ENCODE peak calls at places on chromosomes 12 and 14, in eight cellular contexts. U, T, J, Q, I, A, H and B are unnamed samples.

GRCh38 chr14:44820230-44820964 is 141.3 kb downstream of the KLHL28 start:
- DNase-seq in A (no peak), H (no peak), I (no peak), J (no peak), Q (no peak), T (no peak), U (peak), B (no peak)

GRCh38 chr12:50186667-50187066 is 19.5 kb upstream of the CERS5 start:
- DNase-seq in A (peak), J (no peak), U (no peak), T (no peak), Q (peak), H (no peak), I (peak), B (no peak)

GRCh38 chr14:100779691-100780080 is 46.2 kb upstream of the MEG3 start:
- DNase-seq in A (no peak), Q (no peak), T (no peak), H (no peak), U (no peak), J (no peak), I (no peak), B (no peak)

GRCh38 chr12:72293701-72294100 is 21.5 kb downstream of the TRHDE start:
- DNase-seq in H (no peak), J (no peak), I (no peak), U (no peak), A (no peak), T (no peak), Q (no peak), B (no peak)

GRCh38 chr14:88129306-88130056 is 124.5 kb downstream of the GPR65 start:
- DNase-seq in U (peak), J (no peak), T (peak), Q (peak), A (peak), I (peak), H (peak), B (peak)

GRCh38 chr12:38669081-38669480 is 236.3 kb downstream of the CPNE8 start:
- DNase-seq in A (no peak), I (no peak), U (no peak), J (no peak), T (no peak), Q (no peak), H (no peak), B (no peak)

GRCh38 chr12:24042651-24043050 is 93.2 kb upstream of the SOX5 start:
- DNase-seq in Q (no peak), J (no peak), U (no peak), T (no peak), I (no peak), A (peak), H (no peak), B (no peak)

GRCh38 chr14:92951912-92952471 is 29.0 kb downstream of the CHGA start:
- DNase-seq in I (peak), T (peak), A (peak), H (peak), Q (peak), J (peak), U (peak), B (peak)

GRCh38 chr14:105155071-105155651 is 13.4 kb downstream of the JAG2 start:
- DNase-seq in J (no peak), Q (no peak), A (no peak), I (no peak), H (no peak), U (no peak), T (no peak), B (no peak)

GRCh38 chr14:100341301-100342031 is 18.3 kb downstream of the SLC25A47 start:
- DNase-seq in U (no peak), Q (peak), A (peak), J (no peak), T (peak), H (no peak), I (peak), B (peak)

GRCh38 chr12:26810330-26810729 is 22.7 kb downstream of the ITPR2 start:
- DNase-seq in J (no peak), H (no peak), Q (peak), T (peak), U (peak), A (peak), I (peak), B (no peak)

GRCh38 chr14:76268700-76269099 is 107.2 kb upstream of the ESRRB start:
- DNase-seq in H (no peak), U (no peak), I (no peak), Q (no peak), A (no peak), T (no peak), J (no peak), B (no peak)

GRCh38 chr14:76271371-76271770 is 104.6 kb upstream of the ESRRB start:
- DNase-seq in T (no peak), I (no peak), H (no peak), U (no peak), A (no peak), J (no peak), Q (no peak), B (no peak)

GRCh38 chr14:76264384-76264783 is 111.6 kb upstream of the ESRRB start:
- DNase-seq in J (no peak), U (no peak), I (no peak), T (no peak), Q (no peak), H (no peak), A (no peak), B (no peak)

GRCh38 chr14:76268013-76268376 is 107.9 kb upstream of the ESRRB start:
- DNase-seq in Q (peak), I (no peak), U (no peak), H (no peak), A (no peak), J (no peak), T (no peak), B (no peak)

GRCh38 chr14:76267322-76268012 is 108.5 kb upstream of the ESRRB start:
- DNase-seq in U (peak), A (peak), I (peak), J (no peak), T (peak), Q (peak), H (no peak), B (no peak)
- H3K4me3 ChIP-seq in U (peak), A (peak), I (peak), J (no peak), T (peak), Q (peak), H (no peak), B (no peak)

GRCh38 chr12:14244876-14245669 is 120.4 kb upstream of the ATF7IP start:
- DNase-seq in Q (no peak), A (no peak), T (no peak), U (no peak), I (no peak), J (no peak), H (no peak), B (no peak)
- H3K4me3 ChIP-seq in Q (no peak), A (no peak), T (no peak), U (no peak), I (no peak), J (no peak), H (no peak), B (no peak)

DNA sequence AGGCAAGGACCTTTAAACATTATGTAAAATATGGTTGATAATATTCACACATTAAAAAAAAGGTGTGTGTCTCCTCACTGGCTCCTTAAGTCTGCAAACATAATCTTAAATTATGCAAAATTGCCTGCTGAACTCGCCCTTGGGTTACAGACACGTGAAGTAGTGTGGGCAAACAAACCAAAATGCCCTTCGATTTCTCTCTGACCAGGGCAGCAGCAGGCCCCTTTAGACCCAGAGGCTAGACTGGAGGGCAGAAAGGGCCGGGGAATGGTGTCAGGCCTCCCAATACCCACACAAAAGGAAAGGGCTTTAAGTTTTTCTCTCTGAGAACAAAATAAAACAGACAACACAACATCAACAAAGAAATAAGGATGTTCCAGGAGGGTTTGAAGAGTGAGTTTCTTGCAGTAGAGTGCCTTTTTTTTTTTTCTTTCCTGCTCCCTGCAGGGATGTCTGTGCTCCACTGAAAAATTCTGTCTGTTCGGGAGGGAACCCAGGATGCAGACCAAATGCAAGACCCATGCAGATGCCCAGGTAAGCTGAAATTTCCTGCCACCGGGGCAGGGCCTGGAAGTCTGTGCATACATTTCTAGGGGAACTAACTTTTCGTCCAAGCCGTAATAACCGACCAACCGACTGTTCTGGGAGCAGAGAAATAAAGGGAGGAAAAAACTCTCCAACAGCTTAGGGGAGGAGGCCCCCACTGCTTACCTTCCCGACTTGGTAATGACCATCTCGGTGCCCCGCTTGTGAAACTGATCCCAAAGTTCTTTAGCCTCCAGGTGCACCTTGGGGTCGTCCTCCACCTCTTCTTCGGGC is 1.7 kb downstream of the TBX3 start:
- DNase-seq in H (no peak), J (no peak), I (peak), A (no peak), T (no peak), U (peak), Q (peak), B (no peak)
- H3K4me3 ChIP-seq in H (no peak), J (no peak), I (peak), A (peak), T (peak), U (peak), Q (peak), B (no peak)

DNA sequence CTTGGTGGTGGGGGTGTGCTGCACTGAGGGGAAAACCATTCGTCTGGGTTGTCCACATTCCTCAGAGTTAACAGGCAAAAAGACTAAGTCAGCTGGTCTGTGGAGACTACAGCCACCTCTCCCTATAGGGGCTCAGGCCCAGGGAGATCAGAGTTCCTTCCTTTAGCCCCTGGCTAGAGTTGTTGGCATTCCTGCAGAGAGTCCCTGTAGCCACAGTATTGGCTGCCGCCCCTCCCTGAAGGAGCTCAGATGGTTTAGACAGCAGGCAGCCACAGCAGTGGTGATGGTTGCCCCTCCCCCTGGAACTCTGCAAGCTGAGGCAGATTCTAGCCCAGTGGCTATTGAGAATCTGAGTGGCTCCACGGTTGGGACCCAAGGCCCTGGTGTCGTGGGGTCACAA is 1072.5 kb upstream of the ATXN7L3B start:
- DNase-seq in Q (no peak), T (no peak), A (no peak), U (peak), H (no peak), I (no peak), J (no peak), B (no peak)
- H3K4me3 ChIP-seq in Q (no peak), T (no peak), A (no peak), U (no peak), H (no peak), I (no peak), J (no peak), B (no peak)

GRCh38 chr12:94812345-94812744 is 162.0 kb upstream of the TMCC3 start:
- DNase-seq in J (no peak), U (no peak), H (no peak), I (no peak), T (no peak), Q (no peak), A (no peak), B (no peak)

GRCh38 chr12:94817695-94818075 is 167.3 kb upstream of the TMCC3 start:
- DNase-seq in I (no peak), U (no peak), T (no peak), H (no peak), Q (no peak), A (no peak), J (no peak), B (no peak)

GRCh38 chr12:94815958-94816357 is 165.6 kb upstream of the TMCC3 start:
- DNase-seq in J (no peak), A (no peak), I (no peak), H (no peak), T (no peak), Q (no peak), U (peak), B (no peak)

GRCh38 chr12:94813314-94813713 is 163.0 kb upstream of the TMCC3 start:
- DNase-seq in Q (peak), T (no peak), I (peak), H (no peak), U (peak), A (no peak), J (no peak), B (no peak)

GRCh38 chr12:94815450-94815849 is 165.1 kb upstream of the TMCC3 start:
- DNase-seq in I (no peak), J (no peak), A (no peak), T (no peak), Q (no peak), U (no peak), H (no peak), B (no peak)
- H3K4me3 ChIP-seq in I (no peak), J (no peak), A (no peak), T (no peak), Q (no peak), U (no peak), H (no peak), B (no peak)

GRCh38 chr12:31959701-31960391 is 631 bp downstream of the RESF1 start:
- DNase-seq in Q (peak), J (peak), H (peak), U (peak), T (peak), A (peak), I (peak), B (peak)

GRCh38 chr12:31962076-31962475 is 2.9 kb downstream of the RESF1 start:
- DNase-seq in T (no peak), H (no peak), Q (no peak), J (no peak), A (no peak), U (no peak), I (no peak), B (no peak)

GRCh38 chr12:31958601-31959000 is 614 bp upstream of the RESF1 start:
- DNase-seq in H (no peak), T (no peak), A (no peak), U (peak), J (no peak), I (no peak), Q (peak), B (no peak)

GRCh38 chr12:31959051-31959700 is at the start of gene RESF1:
- DNase-seq in A (peak), U (peak), T (peak), I (peak), Q (peak), J (peak), H (peak), B (peak)

GRCh38 chr12:31961137-31961536 is 1.9 kb downstream of the RESF1 start:
- DNase-seq in U (no peak), T (no peak), Q (no peak), I (no peak), A (no peak), J (no peak), H (no peak), B (no peak)
- H3K4me3 ChIP-seq in U (peak), T (peak), Q (no peak), I (peak), A (no peak), J (peak), H (peak), B (no peak)

DNA sequence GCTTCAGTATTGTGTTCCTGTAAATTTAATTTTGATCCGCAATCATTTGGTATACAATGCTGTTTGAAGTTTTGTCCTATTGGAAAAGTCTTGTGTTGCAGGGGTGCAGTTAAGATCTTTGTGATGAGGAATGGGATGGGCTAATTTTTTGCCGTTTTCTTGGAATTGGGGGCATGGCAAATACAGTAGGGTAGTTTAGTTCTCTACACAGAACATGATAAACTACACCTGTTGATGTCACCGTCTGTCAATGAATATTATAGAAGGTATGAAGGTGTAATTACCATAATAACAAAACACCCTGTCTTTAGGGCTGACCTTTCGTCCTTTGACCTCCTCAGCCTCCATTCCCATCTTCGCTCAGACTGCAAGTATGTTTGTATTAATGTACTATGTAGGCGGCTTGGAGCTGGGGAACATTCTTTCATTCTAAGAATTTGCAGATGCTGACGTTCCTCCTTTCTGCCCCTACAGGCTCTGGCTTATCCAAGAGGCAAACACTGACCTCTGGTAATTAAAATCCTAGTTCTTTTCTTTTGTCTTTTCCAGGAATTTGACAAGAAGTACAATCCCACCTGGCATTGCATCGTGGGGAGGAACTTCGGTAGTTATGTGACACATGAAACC is 1.7 kb downstream of the DYNLL1 start:
- DNase-seq in Q (peak), I (peak), U (no peak), J (no peak), H (no peak), A (peak), T (no peak), B (no peak)
- H3K4me3 ChIP-seq in Q (peak), I (peak), U (peak), J (peak), H (peak), A (peak), T (peak), B (peak)

GRCh38 chr12:123097521-123098084 is 53.3 kb downstream of the PITPNM2 start:
- DNase-seq in A (no peak), U (no peak), I (no peak), T (no peak), H (no peak), J (no peak), Q (no peak), B (no peak)
- H3K4me3 ChIP-seq in A (no peak), U (no peak), I (no peak), T (no peak), H (no peak), J (no peak), Q (no peak), B (no peak)

GRCh38 chr14:52948836-52949235 is 2.0 kb downstream of the FERMT2 start:
- DNase-seq in H (no peak), Q (no peak), U (no peak), I (no peak), J (no peak), A (no peak), T (no peak), B (no peak)
- H3K4me3 ChIP-seq in H (no peak), Q (peak), U (peak), I (peak), J (no peak), A (peak), T (peak), B (no peak)

GRCh38 chr14:53956427-53957201 is at the start of gene BMP4:
- DNase-seq in Q (peak), A (peak), J (no peak), H (no peak), U (peak), T (peak), I (peak), B (no peak)
- H3K4me3 ChIP-seq in Q (no peak), A (peak), J (peak), H (peak), U (peak), T (peak), I (peak), B (no peak)